ENCODE peak calls at places on chromosomes 16 and 17, in seven cellular contexts. One of them, this sample, is unnamed.

GRCh38 chr17:4187076-4187475 is 44.1 kb downstream of the CYB5D2 start:
- DNase-seq in mesendoderm: peak
- DNase-seq in IMR-90: no peak
- DNase-seq in H1: no peak
- DNase-seq in trophoblast cell: peak
- DNase-seq in mesenchymal stem cell: no peak
- DNase-seq in neuronal stem cell: no peak
- DNase-seq in this sample: peak

GRCh38 chr17:55661359-55661758 is 61.3 kb downstream of the TMEM100 start:
- DNase-seq in IMR-90: no peak
- DNase-seq in trophoblast cell: no peak
- DNase-seq in neuronal stem cell: no peak
- DNase-seq in H1: no peak
- DNase-seq in mesendoderm: no peak
- DNase-seq in mesenchymal stem cell: no peak
- DNase-seq in this sample: no peak

GRCh38 chr17:11511696-11512095 is 86.6 kb upstream of the DNAH9 start:
- DNase-seq in trophoblast cell: no peak
- DNase-seq in H1: no peak
- DNase-seq in mesendoderm: no peak
- DNase-seq in neuronal stem cell: no peak
- DNase-seq in mesenchymal stem cell: no peak
- DNase-seq in IMR-90: no peak
- DNase-seq in this sample: no peak

GRCh38 chr16:88853336-88853941 is 3.3 kb downstream of the GALNS start:
- DNase-seq in trophoblast cell: no peak
- DNase-seq in IMR-90: peak
- DNase-seq in mesendoderm: no peak
- DNase-seq in neuronal stem cell: no peak
- DNase-seq in mesenchymal stem cell: peak
- DNase-seq in H1: no peak
- DNase-seq in this sample: no peak

GRCh38 chr16:18853694-18854093 is 52.3 kb upstream of the ARL6IP1 start:
- DNase-seq in H1: no peak
- DNase-seq in neuronal stem cell: no peak
- DNase-seq in trophoblast cell: no peak
- DNase-seq in IMR-90: no peak
- DNase-seq in mesendoderm: no peak
- DNase-seq in mesenchymal stem cell: peak
- DNase-seq in this sample: no peak

GRCh38 chr17:50051082-50051576 is 4.8 kb upstream of the ITGA3 start:
- DNase-seq in neuronal stem cell: no peak
- DNase-seq in mesenchymal stem cell: peak
- DNase-seq in mesendoderm: peak
- DNase-seq in IMR-90: peak
- DNase-seq in trophoblast cell: peak
- DNase-seq in H1: no peak
- DNase-seq in this sample: peak

GRCh38 chr16:86576591-86577313 is 1.6 kb upstream of the FOXL1 start:
- DNase-seq in H1: peak
- DNase-seq in neuronal stem cell: no peak
- DNase-seq in mesenchymal stem cell: peak
- DNase-seq in IMR-90: no peak
- DNase-seq in trophoblast cell: no peak
- DNase-seq in mesendoderm: peak
- DNase-seq in this sample: no peak

GRCh38 chr16:68902376-68903345 is 59.3 kb downstream of the TANGO6 start:
- DNase-seq in neuronal stem cell: peak
- DNase-seq in IMR-90: peak
- DNase-seq in H1: peak
- DNase-seq in trophoblast cell: peak
- DNase-seq in mesendoderm: peak
- DNase-seq in mesenchymal stem cell: peak
- DNase-seq in this sample: peak

GRCh38 chr17:13593757-13594156 is 8.0 kb downstream of the HS3ST3A1 start:
- DNase-seq in neuronal stem cell: no peak
- DNase-seq in H1: no peak
- DNase-seq in mesenchymal stem cell: peak
- DNase-seq in trophoblast cell: no peak
- DNase-seq in mesendoderm: no peak
- DNase-seq in IMR-90: peak
- DNase-seq in this sample: no peak

GRCh38 chr17:48915459-48916282 is 7.5 kb downstream of the UBE2Z start:
- DNase-seq in H1: no peak
- DNase-seq in mesendoderm: no peak
- DNase-seq in neuronal stem cell: no peak
- DNase-seq in mesenchymal stem cell: peak
- DNase-seq in trophoblast cell: peak
- DNase-seq in IMR-90: peak
- DNase-seq in this sample: no peak

DNA sequence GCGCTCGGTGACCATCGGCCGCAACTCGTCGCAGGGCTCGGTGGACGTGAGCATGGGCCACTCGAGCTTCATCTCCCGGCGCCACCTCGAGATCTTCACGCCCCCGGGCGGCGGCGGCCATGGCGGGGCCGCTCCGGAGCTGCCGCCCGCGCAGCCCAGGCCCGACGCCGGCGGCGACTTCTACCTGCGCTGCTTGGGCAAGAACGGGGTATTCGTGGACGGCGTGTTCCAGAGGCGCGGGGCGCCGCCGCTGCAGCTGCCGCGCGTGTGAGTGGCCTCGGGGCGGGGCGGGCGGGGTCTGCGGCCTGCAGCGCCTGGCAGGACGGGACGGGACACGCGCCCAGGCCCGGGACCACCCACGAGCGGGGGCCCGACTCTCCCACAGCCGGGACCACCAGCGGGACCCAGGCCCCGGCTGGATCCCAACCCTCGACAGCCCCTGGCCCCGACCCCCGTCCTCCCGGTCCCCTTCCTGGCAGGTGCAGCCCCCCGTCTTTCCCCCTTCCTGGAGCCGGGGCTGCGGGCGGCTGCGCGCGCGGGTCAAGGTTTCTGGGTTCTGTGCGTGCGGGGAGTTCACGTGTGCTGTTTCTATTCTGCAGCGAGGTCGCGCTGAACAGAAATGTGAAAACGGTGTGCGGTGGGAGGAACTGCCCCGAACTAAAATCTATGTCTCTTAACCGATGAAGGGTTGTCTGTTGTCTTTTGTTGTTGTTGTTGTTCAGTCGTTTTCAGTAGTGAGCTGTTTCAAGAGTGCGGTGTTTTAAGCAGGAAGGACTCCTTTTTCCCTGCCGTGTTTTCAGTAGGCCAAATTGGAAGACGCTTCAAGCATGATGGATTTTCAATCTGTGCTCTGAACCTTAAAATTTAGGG is 744 bp downstream of the FOXK2 start:
- DNase-seq in mesenchymal stem cell: peak
- DNase-seq in neuronal stem cell: no peak
- DNase-seq in IMR-90: no peak
- DNase-seq in trophoblast cell: no peak
- DNase-seq in H1: peak
- DNase-seq in mesendoderm: no peak
- DNase-seq in this sample: no peak
- H4K8ac ChIP-seq in mesenchymal stem cell: peak
- H4K8ac ChIP-seq in neuronal stem cell: no peak
- H4K8ac ChIP-seq in IMR-90: no peak
- H4K8ac ChIP-seq in trophoblast cell: peak
- H4K8ac ChIP-seq in H1: no peak
- H4K8ac ChIP-seq in mesendoderm: no peak
- H4K8ac ChIP-seq in this sample: no peak

DNA sequence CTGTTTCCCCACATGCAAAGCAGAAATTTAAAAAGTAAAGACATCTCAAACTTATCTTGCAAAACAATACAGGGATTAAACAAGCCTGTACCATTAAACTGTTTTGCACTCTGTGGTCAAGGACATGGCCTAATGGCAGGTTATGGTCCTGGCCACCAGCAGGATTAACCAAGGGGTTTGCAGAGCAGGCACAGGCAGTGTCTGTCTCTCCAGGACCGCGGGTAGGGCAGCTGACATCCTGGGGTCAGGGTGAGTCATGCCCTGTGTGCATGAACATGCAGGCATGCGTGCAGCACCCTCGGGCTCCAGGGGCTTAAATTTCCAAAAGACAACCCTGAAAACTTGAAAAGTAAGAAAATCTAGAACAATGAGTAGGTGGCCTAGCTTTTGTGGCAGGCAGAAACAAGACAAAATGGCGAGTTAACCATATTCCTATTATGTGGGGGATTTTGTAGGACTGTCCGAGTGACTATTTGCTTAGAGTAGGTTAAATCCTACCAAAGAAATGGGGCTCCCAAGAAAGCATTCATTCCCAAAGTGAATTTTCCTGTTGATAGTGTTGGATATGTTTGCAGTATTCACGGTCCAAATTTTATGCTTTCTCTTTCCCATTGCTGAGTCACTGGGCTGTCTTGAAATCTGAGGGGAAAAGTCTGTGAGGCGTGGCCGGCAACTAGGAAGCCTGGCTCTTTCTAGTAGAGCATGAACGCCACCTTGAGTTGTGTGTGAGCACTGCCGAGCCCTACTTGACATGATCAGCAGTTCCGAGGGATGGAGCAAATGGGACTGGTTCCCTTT is 158.4 kb upstream of the FAM20A start:
- DNase-seq in mesendoderm: peak
- DNase-seq in IMR-90: peak
- DNase-seq in mesenchymal stem cell: peak
- DNase-seq in H1: peak
- DNase-seq in neuronal stem cell: peak
- DNase-seq in trophoblast cell: peak
- DNase-seq in this sample: peak
- H4K8ac ChIP-seq in mesendoderm: no peak
- H4K8ac ChIP-seq in IMR-90: peak
- H4K8ac ChIP-seq in mesenchymal stem cell: peak
- H4K8ac ChIP-seq in H1: no peak
- H4K8ac ChIP-seq in neuronal stem cell: no peak
- H4K8ac ChIP-seq in trophoblast cell: no peak
- H4K8ac ChIP-seq in this sample: no peak

GRCh38 chr17:63419398-63419797 is 26.7 kb downstream of the CYB561 start:
- DNase-seq in mesendoderm: no peak
- DNase-seq in IMR-90: no peak
- DNase-seq in H1: no peak
- DNase-seq in neuronal stem cell: no peak
- DNase-seq in trophoblast cell: no peak
- DNase-seq in mesenchymal stem cell: no peak
- DNase-seq in this sample: no peak

GRCh38 chr17:63413128-63413527 is 33.0 kb downstream of the CYB561 start:
- DNase-seq in trophoblast cell: no peak
- DNase-seq in mesendoderm: no peak
- DNase-seq in H1: no peak
- DNase-seq in neuronal stem cell: no peak
- DNase-seq in IMR-90: no peak
- DNase-seq in mesenchymal stem cell: no peak
- DNase-seq in this sample: no peak

GRCh38 chr17:63412234-63412633 is 33.9 kb downstream of the CYB561 start:
- DNase-seq in neuronal stem cell: no peak
- DNase-seq in mesenchymal stem cell: no peak
- DNase-seq in mesendoderm: no peak
- DNase-seq in H1: no peak
- DNase-seq in trophoblast cell: no peak
- DNase-seq in IMR-90: no peak
- DNase-seq in this sample: no peak

GRCh38 chr17:63418540-63418939 is 27.6 kb downstream of the CYB561 start:
- DNase-seq in mesendoderm: no peak
- DNase-seq in mesenchymal stem cell: no peak
- DNase-seq in IMR-90: no peak
- DNase-seq in H1: no peak
- DNase-seq in neuronal stem cell: no peak
- DNase-seq in trophoblast cell: no peak
- DNase-seq in this sample: no peak

DNA sequence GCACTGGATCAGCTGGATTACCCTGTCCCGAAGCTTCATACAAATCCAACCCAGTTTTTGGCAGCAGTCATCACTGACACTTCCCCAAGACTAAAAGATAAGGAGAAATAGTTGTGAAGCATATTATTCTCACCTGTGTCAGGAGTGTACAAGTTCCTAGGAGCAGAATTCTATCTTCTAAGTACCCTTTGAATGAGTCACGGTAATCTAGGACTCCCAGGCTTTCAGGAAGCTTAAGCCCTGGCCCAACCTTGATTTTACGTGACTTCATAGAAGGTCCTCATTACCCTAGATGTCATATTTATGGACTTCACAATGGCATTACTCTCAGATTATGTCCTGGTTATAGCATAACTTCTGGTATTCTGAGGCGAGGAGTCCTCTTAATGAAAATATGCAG is 31.9 kb downstream of the CYB561 start:
- DNase-seq in H1: no peak
- DNase-seq in mesenchymal stem cell: no peak
- DNase-seq in mesendoderm: no peak
- DNase-seq in IMR-90: no peak
- DNase-seq in neuronal stem cell: no peak
- DNase-seq in trophoblast cell: no peak
- DNase-seq in this sample: no peak
- H4K8ac ChIP-seq in H1: no peak
- H4K8ac ChIP-seq in mesenchymal stem cell: no peak
- H4K8ac ChIP-seq in mesendoderm: no peak
- H4K8ac ChIP-seq in IMR-90: no peak
- H4K8ac ChIP-seq in neuronal stem cell: no peak
- H4K8ac ChIP-seq in trophoblast cell: no peak
- H4K8ac ChIP-seq in this sample: no peak

GRCh38 chr16:4987580-4988374 is 29.6 kb downstream of the SEC14L5 start:
- DNase-seq in mesendoderm: peak
- DNase-seq in mesenchymal stem cell: no peak
- DNase-seq in H1: peak
- DNase-seq in IMR-90: no peak
- DNase-seq in neuronal stem cell: no peak
- DNase-seq in trophoblast cell: no peak
- DNase-seq in this sample: peak
- H4K8ac ChIP-seq in mesendoderm: no peak
- H4K8ac ChIP-seq in mesenchymal stem cell: no peak
- H4K8ac ChIP-seq in H1: peak
- H4K8ac ChIP-seq in IMR-90: no peak
- H4K8ac ChIP-seq in neuronal stem cell: no peak
- H4K8ac ChIP-seq in trophoblast cell: no peak
- H4K8ac ChIP-seq in this sample: no peak

GRCh38 chr16:85112364-85112763 is at the start of gene CIBAR2:
- DNase-seq in mesendoderm: peak
- DNase-seq in trophoblast cell: no peak
- DNase-seq in H1: peak
- DNase-seq in neuronal stem cell: peak
- DNase-seq in IMR-90: no peak
- DNase-seq in mesenchymal stem cell: no peak
- DNase-seq in this sample: peak

GRCh38 chr16:85114909-85115567 is 2.8 kb upstream of the CIBAR2 start:
- DNase-seq in neuronal stem cell: peak
- DNase-seq in mesendoderm: peak
- DNase-seq in trophoblast cell: peak
- DNase-seq in H1: peak
- DNase-seq in mesenchymal stem cell: peak
- DNase-seq in IMR-90: peak
- DNase-seq in this sample: peak

GRCh38 chr16:85111184-85111583 is 1.1 kb downstream of the CIBAR2 start:
- DNase-seq in IMR-90: no peak
- DNase-seq in mesendoderm: no peak
- DNase-seq in mesenchymal stem cell: no peak
- DNase-seq in neuronal stem cell: no peak
- DNase-seq in H1: no peak
- DNase-seq in trophoblast cell: no peak
- DNase-seq in this sample: no peak

GRCh38 chr16:85113168-85113733 is 979 bp upstream of the CIBAR2 start:
- DNase-seq in IMR-90: no peak
- DNase-seq in trophoblast cell: no peak
- DNase-seq in neuronal stem cell: no peak
- DNase-seq in mesendoderm: no peak
- DNase-seq in mesenchymal stem cell: no peak
- DNase-seq in H1: no peak
- DNase-seq in this sample: no peak

GRCh38 chr16:85113913-85114312 is 1.6 kb upstream of the CIBAR2 start:
- DNase-seq in H1: no peak
- DNase-seq in IMR-90: no peak
- DNase-seq in mesendoderm: no peak
- DNase-seq in trophoblast cell: no peak
- DNase-seq in neuronal stem cell: no peak
- DNase-seq in mesenchymal stem cell: no peak
- DNase-seq in this sample: no peak
- H4K8ac ChIP-seq in H1: peak
- H4K8ac ChIP-seq in IMR-90: no peak
- H4K8ac ChIP-seq in mesendoderm: no peak
- H4K8ac ChIP-seq in trophoblast cell: no peak
- H4K8ac ChIP-seq in neuronal stem cell: no peak
- H4K8ac ChIP-seq in mesenchymal stem cell: no peak
- H4K8ac ChIP-seq in this sample: no peak